ENCODE peak calls at places on chromosome 9, in six cellular contexts. One of them, this sample, is unnamed.

GRCh38 chr9:124037790-124038189 is 26.2 kb downstream of the LHX2 start:
- DNase-seq in NT2/D1: no peak
- DNase-seq in K562: no peak
- DNase-seq in HepG2: no peak
- DNase-seq in GM12878: no peak
- DNase-seq in HCT116: peak
- DNase-seq in this sample: no peak

GRCh38 chr9:97510797-97511761 is 9.6 kb downstream of the TMOD1 start:
- DNase-seq in GM12878: peak
- DNase-seq in HCT116: no peak
- DNase-seq in NT2/D1: no peak
- DNase-seq in K562: peak
- DNase-seq in HepG2: no peak
- DNase-seq in this sample: peak

GRCh38 chr9:18250051-18250450 is 223.9 kb upstream of the ADAMTSL1 start:
- DNase-seq in GM12878: no peak
- DNase-seq in HCT116: no peak
- DNase-seq in NT2/D1: no peak
- DNase-seq in K562: no peak
- DNase-seq in HepG2: no peak
- DNase-seq in this sample: no peak

GRCh38 chr9:88528356-88528755 is 6.6 kb upstream of the NXNL2 start:
- DNase-seq in HCT116: no peak
- DNase-seq in K562: no peak
- DNase-seq in NT2/D1: no peak
- DNase-seq in GM12878: no peak
- DNase-seq in HepG2: no peak
- DNase-seq in this sample: no peak

GRCh38 chr9:4678679-4679267 is 596 bp upstream of the CDC37L1 start:
- DNase-seq in HepG2: peak
- DNase-seq in NT2/D1: no peak
- DNase-seq in HCT116: no peak
- DNase-seq in GM12878: no peak
- DNase-seq in K562: no peak
- DNase-seq in this sample: no peak

GRCh38 chr9:90900130-90900529 is 98.5 kb downstream of the SYK start:
- DNase-seq in HCT116: no peak
- DNase-seq in GM12878: no peak
- DNase-seq in K562: no peak
- DNase-seq in HepG2: no peak
- DNase-seq in NT2/D1: no peak
- DNase-seq in this sample: no peak

GRCh38 chr9:135492886-135493669 is 7.4 kb upstream of the MRPS2 start:
- DNase-seq in NT2/D1: no peak
- DNase-seq in K562: no peak
- DNase-seq in HCT116: no peak
- DNase-seq in HepG2: no peak
- DNase-seq in GM12878: no peak
- DNase-seq in this sample: no peak

GRCh38 chr9:79357620-79358019 is 214.1 kb upstream of the TLE4 start:
- DNase-seq in NT2/D1: no peak
- DNase-seq in GM12878: no peak
- DNase-seq in HCT116: no peak
- DNase-seq in HepG2: no peak
- DNase-seq in K562: no peak
- DNase-seq in this sample: no peak

GRCh38 chr9:108812388-108812787 is 43.4 kb downstream of the ACTL7B start:
- DNase-seq in K562: no peak
- DNase-seq in HepG2: no peak
- DNase-seq in GM12878: no peak
- DNase-seq in HCT116: no peak
- DNase-seq in NT2/D1: no peak
- DNase-seq in this sample: no peak

GRCh38 chr9:134544388-134545212 is 97.0 kb upstream of the COL5A1 start:
- DNase-seq in GM12878: no peak
- DNase-seq in NT2/D1: peak
- DNase-seq in HCT116: no peak
- DNase-seq in HepG2: peak
- DNase-seq in K562: no peak
- DNase-seq in this sample: no peak

GRCh38 chr9:93097496-93098205 is 1.6 kb downstream of the CARD19 start:
- DNase-seq in NT2/D1: no peak
- DNase-seq in GM12878: no peak
- DNase-seq in K562: no peak
- DNase-seq in HepG2: no peak
- DNase-seq in HCT116: no peak
- DNase-seq in this sample: no peak

GRCh38 chr9:3948826-3949578 is 350.9 kb downstream of the GLIS3 start:
- DNase-seq in GM12878: no peak
- DNase-seq in HCT116: no peak
- DNase-seq in K562: no peak
- DNase-seq in HepG2: no peak
- DNase-seq in NT2/D1: no peak
- DNase-seq in this sample: no peak

GRCh38 chr9:77839459-77840140 is 191.5 kb upstream of the GNA14 start:
- DNase-seq in GM12878: no peak
- DNase-seq in HCT116: peak
- DNase-seq in HepG2: peak
- DNase-seq in K562: no peak
- DNase-seq in NT2/D1: no peak
- DNase-seq in this sample: no peak

GRCh38 chr9:130642926-130643325 is 21.5 kb upstream of the PRDM12 start:
- DNase-seq in GM12878: no peak
- DNase-seq in NT2/D1: no peak
- DNase-seq in HepG2: no peak
- DNase-seq in HCT116: no peak
- DNase-seq in K562: no peak
- DNase-seq in this sample: no peak

GRCh38 chr9:134027561-134027960 is 2.3 kb downstream of the BRD3OS start:
- DNase-seq in HCT116: no peak
- DNase-seq in K562: no peak
- DNase-seq in HepG2: no peak
- DNase-seq in GM12878: no peak
- DNase-seq in NT2/D1: no peak
- DNase-seq in this sample: no peak

DNA sequence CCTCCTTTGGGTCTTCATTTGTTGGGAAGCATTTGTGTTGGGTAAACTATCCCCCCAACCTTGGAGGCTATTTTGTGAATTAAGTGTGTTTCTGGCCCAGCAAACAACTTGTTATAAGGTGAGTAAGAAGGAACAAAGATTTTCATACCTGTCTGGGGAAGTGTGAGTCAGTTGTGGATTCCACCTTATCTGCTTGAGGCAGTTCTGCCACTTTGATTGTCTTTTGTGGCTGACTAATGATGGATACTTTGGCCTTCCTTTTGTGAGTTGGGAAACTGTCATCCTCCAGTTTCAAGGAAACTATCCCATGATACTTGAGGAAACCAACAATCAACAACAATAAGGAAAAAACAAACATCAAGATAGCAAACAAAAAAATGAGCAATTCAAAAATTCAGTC is 24.6 kb upstream of the CER1 start:
- DNase-seq in HCT116: no peak
- DNase-seq in HepG2: no peak
- DNase-seq in GM12878: no peak
- DNase-seq in NT2/D1: no peak
- DNase-seq in K562: no peak
- DNase-seq in this sample: no peak
- TF ChIP-seq ZNF274 in HCT116: no peak
- TF ChIP-seq ZNF274 in HepG2: no peak
- TF ChIP-seq ZNF274 in GM12878: no peak
- TF ChIP-seq ZNF274 in NT2/D1: no peak
- TF ChIP-seq ZNF274 in K562: no peak
- TF ChIP-seq ZNF274 in this sample: no peak

DNA sequence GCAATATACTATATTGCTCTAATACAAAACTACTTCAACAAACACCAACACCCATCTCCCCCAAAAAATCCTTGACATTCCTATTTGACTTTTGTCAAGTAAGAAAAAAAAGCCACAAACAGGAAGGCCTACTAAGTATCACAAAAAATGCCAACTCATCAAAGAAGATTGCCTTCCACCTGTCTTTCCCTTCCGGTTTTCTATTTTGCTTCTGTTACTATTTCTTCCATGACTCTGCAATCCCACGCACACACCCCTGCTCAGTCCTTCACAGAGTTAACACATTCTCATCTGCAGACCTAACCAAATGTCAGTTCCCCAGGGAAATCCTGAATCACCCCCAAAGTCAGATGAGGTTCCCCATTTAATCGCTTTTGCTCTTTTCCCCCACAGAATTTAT is 15.2 kb downstream of the LPAR1 start:
- DNase-seq in K562: no peak
- DNase-seq in HCT116: no peak
- DNase-seq in HepG2: no peak
- DNase-seq in GM12878: no peak
- DNase-seq in NT2/D1: no peak
- DNase-seq in this sample: no peak
- TF ChIP-seq ZNF274 in K562: no peak
- TF ChIP-seq ZNF274 in HCT116: no peak
- TF ChIP-seq ZNF274 in HepG2: no peak
- TF ChIP-seq ZNF274 in GM12878: no peak
- TF ChIP-seq ZNF274 in NT2/D1: no peak
- TF ChIP-seq ZNF274 in this sample: no peak

GRCh38 chr9:116149844-116150243 is 3.7 kb upstream of the PAPPA start:
- DNase-seq in HCT116: peak
- DNase-seq in K562: peak
- DNase-seq in NT2/D1: peak
- DNase-seq in HepG2: no peak
- DNase-seq in GM12878: no peak
- DNase-seq in this sample: peak
- TF ChIP-seq ZNF274 in HCT116: no peak
- TF ChIP-seq ZNF274 in K562: no peak
- TF ChIP-seq ZNF274 in NT2/D1: no peak
- TF ChIP-seq ZNF274 in HepG2: no peak
- TF ChIP-seq ZNF274 in GM12878: no peak
- TF ChIP-seq ZNF274 in this sample: no peak

DNA sequence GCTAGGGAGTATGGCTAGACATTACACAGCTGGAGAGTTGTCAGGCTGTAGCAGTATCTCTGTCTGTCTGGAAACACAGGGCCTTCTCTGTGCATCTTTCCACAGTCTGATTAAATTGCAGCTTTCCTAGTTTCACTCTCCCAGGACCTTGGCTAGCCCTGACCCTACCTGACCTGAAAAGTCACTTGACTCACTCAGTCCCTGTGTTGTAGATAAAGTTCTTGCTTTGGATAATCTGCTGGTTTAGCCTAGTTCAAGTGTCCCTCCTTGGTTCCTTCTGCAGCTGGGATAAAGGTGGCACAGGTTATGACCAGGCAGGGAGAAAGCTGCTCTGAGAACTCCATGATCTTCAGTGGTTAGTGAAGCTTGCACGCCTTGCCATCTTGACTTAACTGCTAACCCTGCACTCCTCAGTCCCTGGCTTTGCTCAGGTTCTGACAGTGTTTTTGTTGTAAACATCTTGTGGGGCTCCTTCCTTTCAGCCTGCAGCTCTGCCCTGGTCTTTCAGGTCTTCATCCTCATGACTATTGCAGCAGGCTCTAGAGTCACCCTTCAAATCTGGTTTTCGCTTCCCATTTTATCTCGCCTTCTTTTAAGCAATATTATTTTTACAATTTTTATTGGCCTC is 101.0 kb downstream of the PIP5K1B start:
- DNase-seq in HepG2: no peak
- DNase-seq in NT2/D1: no peak
- DNase-seq in GM12878: no peak
- DNase-seq in K562: no peak
- DNase-seq in HCT116: no peak
- DNase-seq in this sample: no peak
- TF ChIP-seq ZNF274 in HepG2: no peak
- TF ChIP-seq ZNF274 in NT2/D1: no peak
- TF ChIP-seq ZNF274 in GM12878: no peak
- TF ChIP-seq ZNF274 in K562: no peak
- TF ChIP-seq ZNF274 in HCT116: no peak
- TF ChIP-seq ZNF274 in this sample: no peak